ENCODE peak calls at places on chromosomes 11 and 22, in ten cellular contexts. I is skeletal muscle cell, B is AG10803, J is NCI-H1105, X is A549, D is adrenal gland, W is DMS 273 treated with DMSO at 0.1 percent for 48 hours, P is Calu3, S is Peyer's patch, Q is T-helper 2 cell. U is an unnamed sample.

GRCh38 chr11:65425971-65426838 is 3.6 kb downstream of the NEAT1 start:
- DNase-seq in P (no peak), D (peak), Q (no peak), J (no peak), B (peak), X (no peak), I (no peak), W (peak), S (peak), U (no peak)

GRCh38 chr11:96168623-96169022 is 174.4 kb downstream of the MAML2 start:
- DNase-seq in P (peak), X (peak), Q (no peak), B (peak), D (peak), I (peak), J (no peak), S (no peak), W (no peak), U (no peak)

GRCh38 chr11:78605296-78605695 is 30.6 kb upstream of the NARS2 start:
- DNase-seq in X (no peak), J (no peak), D (no peak), B (peak), P (no peak), Q (no peak), I (no peak), S (no peak), W (no peak), U (no peak)

GRCh38 chr11:69902337-69902736 is 83.1 kb upstream of the FGF3 start:
- DNase-seq in X (no peak), W (no peak), Q (no peak), S (no peak), J (no peak), P (no peak), D (no peak), B (no peak), I (no peak), U (no peak)

GRCh38 chr11:110196241-110196754 is 100.1 kb downstream of the RDX start:
- DNase-seq in J (no peak), I (peak), S (no peak), X (peak), Q (no peak), W (no peak), P (no peak), B (peak), D (no peak), U (no peak)

GRCh38 chr11:29328961-29329441 is 687.8 kb downstream of the KCNA4 start:
- DNase-seq in P (peak), Q (no peak), B (peak), S (no peak), I (no peak), J (peak), D (no peak), X (peak), W (no peak), U (no peak)

GRCh38 chr11:59545179-59546020 is 34.1 kb downstream of the OR4D9 start:
- DNase-seq in P (peak), I (peak), B (no peak), D (no peak), X (peak), W (no peak), J (no peak), Q (no peak), S (no peak), U (no peak)

GRCh38 chr22:48851933-48852549 is 975.6 kb downstream of the BRD1 start:
- DNase-seq in X (no peak), W (no peak), S (no peak), B (no peak), I (no peak), P (no peak), D (no peak), Q (no peak), J (no peak), U (no peak)

GRCh38 chr11:846496-847098 is 3.9 kb downstream of the TSPAN4 start:
- DNase-seq in X (no peak), I (no peak), Q (no peak), D (peak), S (no peak), W (no peak), P (no peak), J (no peak), B (peak), U (no peak)

GRCh38 chr22:20494978-20495860 is at the start of gene KLHL22:
- DNase-seq in I (no peak), P (peak), D (peak), Q (peak), W (no peak), J (peak), S (peak), X (no peak), B (peak), U (peak)